ENCODE peak calls at places on chromosomes 1 and 21, in five cellular contexts. J, N, K, U and F are unnamed samples.

GRCh38 chr1:109275706-109276345 is 7.1 kb downstream of the PSRC1 start:
- DNase-seq in J (no peak), N (peak; percentile 45), K (no peak), U (no peak), F (no peak)

GRCh38 chr1:169474302-169474701 is 11.4 kb downstream of the SLC19A2 start:
- DNase-seq in J (no peak), N (no peak), K (no peak), U (no peak), F (no peak)

GRCh38 chr21:34526618-34527290 is 14.7 kb upstream of the KCNE1 start:
- DNase-seq in J (peak; percentile 54), N (peak; percentile 100), K (peak; percentile 64), U (no peak), F (peak; percentile 98)

GRCh38 chr1:54290443-54291184 is 90.6 kb downstream of the MRPL37 start:
- DNase-seq in J (no peak), N (peak; percentile 83), K (no peak), U (no peak), F (no peak)

GRCh38 chr1:213939888-213940287 is 47.9 kb upstream of the PROX1 start:
- DNase-seq in J (no peak), N (no peak), K (no peak), U (no peak), F (no peak)

GRCh38 chr1:16048573-16049189 is 5.1 kb downstream of the CLCNKB start:
- DNase-seq in J (peak; percentile 87), N (peak; percentile 62), K (peak; percentile 96), U (peak; percentile 97), F (no peak)

GRCh38 chr21:32516729-32517649 is 68.3 kb downstream of the TCP10L start:
- DNase-seq in J (no peak), N (peak; percentile 85), K (no peak), U (no peak), F (peak; percentile 46)

GRCh38 chr1:62398377-62398776 is 38.5 kb upstream of the USP1 start:
- DNase-seq in J (no peak), N (no peak), K (no peak), U (no peak), F (no peak)

GRCh38 chr1:175969236-175969635 is 225.8 kb upstream of the TNR start:
- DNase-seq in J (no peak), N (no peak), K (no peak), U (no peak), F (peak; percentile 60)

GRCh38 chr1:207034208-207034607 is 1.7 kb upstream of the C1orf116 start:
- DNase-seq in J (no peak), N (no peak), K (no peak), U (no peak), F (no peak)

GRCh38 chr1:236141447-236142357 is 637 bp upstream of the GPR137B start:
- DNase-seq in J (peak; percentile 57), N (peak; percentile 74), K (peak; percentile 64), U (peak; percentile 71), F (peak; percentile 55)

GRCh38 chr21:36096398-36097290 is 26.8 kb downstream of the CBR1 start:
- DNase-seq in J (no peak), N (no peak), K (peak; percentile 37), U (no peak), F (no peak)

GRCh38 chr1:232880354-232880753 is 70.1 kb upstream of the NTPCR start:
- DNase-seq in J (no peak), N (peak; percentile 28), K (peak; percentile 66), U (peak; percentile 65), F (peak; percentile 64)

GRCh38 chr1:177185209-177185608 is 14.5 kb downstream of the BRINP2 start:
- DNase-seq in J (no peak), N (no peak), K (no peak), U (peak; percentile 58), F (peak; percentile 19)

GRCh38 chr1:86502721-86503430 is 34.1 kb downstream of the CLCA1 start:
- DNase-seq in J (no peak), N (no peak), K (peak; percentile 90), U (peak; percentile 69), F (peak; percentile 91)

GRCh38 chr1:246335126-246335525 is 172.0 kb downstream of the SMYD3 start:
- DNase-seq in J (no peak), N (no peak), K (no peak), U (no peak), F (no peak)

GRCh38 chr1:88867743-88868521 is 23.4 kb downstream of the GTF2B start:
- DNase-seq in J (no peak), N (peak; percentile 79), K (no peak), U (no peak), F (no peak)

DNA sequence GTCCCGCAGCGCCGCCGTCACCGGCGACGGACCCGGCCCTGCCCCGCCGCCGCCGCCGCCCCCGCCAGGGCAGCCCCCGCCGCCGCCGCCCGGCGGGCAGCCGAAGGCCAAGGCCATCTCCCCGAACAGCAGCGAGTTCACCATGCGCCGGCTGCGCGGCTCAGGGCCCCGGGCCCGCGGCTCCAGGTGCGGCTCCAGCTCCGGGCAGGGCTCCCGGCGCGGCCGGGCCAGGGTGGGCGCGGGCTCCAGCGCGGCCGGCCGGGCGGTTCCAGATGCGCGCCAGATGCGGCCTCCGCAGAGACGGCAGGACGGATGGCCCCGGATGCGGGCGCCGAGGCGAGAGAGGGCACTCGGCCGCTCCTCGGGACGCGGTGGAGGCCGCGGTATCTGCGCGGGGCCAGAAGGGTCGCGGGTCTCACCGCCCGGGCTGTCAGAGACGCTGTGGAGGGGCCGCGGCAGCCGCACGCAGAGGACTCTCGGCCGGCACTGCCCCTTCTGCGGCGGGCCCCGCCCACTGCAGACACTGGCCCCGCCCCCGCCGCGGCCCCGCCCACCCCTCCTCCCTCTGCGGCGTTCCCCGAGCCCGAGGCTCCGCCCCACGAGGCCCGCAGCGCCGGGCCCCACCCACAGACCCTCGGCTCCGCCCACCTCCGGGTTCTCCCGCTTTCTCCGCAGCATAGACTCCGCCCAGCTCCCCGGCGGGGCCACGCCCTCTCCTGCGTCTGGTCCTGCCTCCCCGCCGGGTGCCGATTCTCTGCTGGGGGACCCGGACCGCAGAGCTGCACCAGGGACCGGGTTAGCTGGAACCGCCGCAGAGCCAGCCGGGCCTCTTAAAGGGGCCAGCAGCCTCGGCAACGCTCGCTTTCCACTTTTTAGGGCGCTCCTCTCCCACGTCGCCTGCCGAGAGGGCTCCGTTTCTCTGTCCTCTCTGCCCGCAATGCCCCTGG is at the start of gene IFFO2:
- DNase-seq in J (peak; percentile 95), N (peak; percentile 93), K (peak; percentile 96), U (peak; percentile 100), F (peak; percentile 92)
- H2AK5ac ChIP-seq in J (peak within 1 kb of the TSS; percentile 47), N (no peak within 1 kb of the TSS), K (no peak within 1 kb of the TSS), U (no peak within 1 kb of the TSS), F (no peak within 1 kb of the TSS)

GRCh38 chr21:27725916-27726315 is 759.0 kb upstream of the ADAMTS5 start:
- DNase-seq in J (no peak), N (peak; percentile 78), K (no peak), U (no peak), F (no peak)

GRCh38 chr21:27722095-27722494 is 755.2 kb upstream of the ADAMTS5 start:
- DNase-seq in J (no peak), N (no peak), K (no peak), U (no peak), F (peak; percentile 39)

GRCh38 chr21:27719226-27719625 is 752.3 kb upstream of the ADAMTS5 start:
- DNase-seq in J (no peak), N (no peak), K (no peak), U (no peak), F (no peak)

DNA sequence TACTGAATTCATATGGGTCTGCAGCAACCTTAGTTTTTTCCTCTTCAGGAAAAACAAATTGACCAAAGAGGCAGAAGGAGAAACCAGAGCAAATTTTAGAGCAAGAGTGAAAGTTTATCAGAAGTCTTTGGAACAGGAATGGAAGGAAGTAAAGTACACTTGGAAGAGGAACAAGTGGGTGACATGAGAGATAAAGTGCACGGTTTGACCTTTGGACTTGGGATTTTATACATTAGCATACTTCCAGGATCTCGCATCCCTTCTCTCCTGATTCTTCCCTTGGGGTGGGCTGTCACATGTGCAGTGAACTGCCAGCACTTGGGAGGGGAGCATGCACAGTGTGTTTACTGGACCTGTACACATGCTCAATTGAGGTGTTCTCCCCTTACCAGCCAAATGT is 754.8 kb upstream of the ADAMTS5 start:
- DNase-seq in J (no peak), N (no peak), K (no peak), U (no peak), F (no peak)
- H2BK12ac ChIP-seq in J (no peak overlapping the region), N (no peak overlapping the region), K (no peak overlapping the region), U (no peak overlapping the region), F (no peak overlapping the region)

DNA sequence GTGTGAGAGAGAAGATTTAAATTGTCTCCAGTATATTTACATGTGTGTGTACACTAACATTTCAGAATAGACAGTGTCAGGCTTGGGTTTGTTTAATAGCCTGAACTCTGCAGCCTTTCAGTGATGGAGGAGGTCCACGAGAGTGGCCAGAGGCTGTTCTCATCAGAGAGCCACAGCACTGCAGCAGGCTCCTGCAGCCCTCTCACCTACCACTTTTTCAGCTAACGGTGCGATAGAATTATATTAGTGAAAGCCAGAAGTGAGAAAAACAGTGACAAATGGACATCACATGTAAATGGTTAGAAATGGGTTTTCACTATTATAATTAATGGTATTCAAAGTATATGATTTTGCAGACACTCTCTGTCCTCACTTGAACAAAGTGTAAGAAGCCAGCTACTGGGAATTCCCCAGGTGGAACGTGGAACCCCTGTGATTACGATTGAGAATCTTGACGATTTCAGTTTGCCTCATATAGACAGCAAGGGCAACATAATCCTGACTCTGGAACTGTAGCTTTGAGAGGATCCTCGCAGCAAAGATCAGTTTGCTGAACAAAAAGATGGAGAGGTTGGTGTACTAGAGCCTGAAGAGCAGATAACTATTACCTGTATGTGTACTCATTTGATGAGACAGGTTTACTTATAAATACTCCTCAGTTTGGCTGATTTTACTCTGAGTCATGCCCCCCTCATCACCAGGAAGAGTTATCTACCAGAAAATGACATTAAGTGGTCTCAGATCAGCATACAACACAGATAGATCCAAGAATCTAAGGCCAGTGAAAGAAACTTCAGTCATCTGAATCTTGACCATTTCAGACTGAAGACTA is 31.4 kb downstream of the IFI16 start:
- DNase-seq in J (no peak), N (no peak), K (no peak), U (no peak), F (no peak)
- H2AK5ac ChIP-seq in J (no peak overlapping the region), N (no peak overlapping the region), K (no peak overlapping the region), U (no peak overlapping the region), F (no peak overlapping the region)

DNA sequence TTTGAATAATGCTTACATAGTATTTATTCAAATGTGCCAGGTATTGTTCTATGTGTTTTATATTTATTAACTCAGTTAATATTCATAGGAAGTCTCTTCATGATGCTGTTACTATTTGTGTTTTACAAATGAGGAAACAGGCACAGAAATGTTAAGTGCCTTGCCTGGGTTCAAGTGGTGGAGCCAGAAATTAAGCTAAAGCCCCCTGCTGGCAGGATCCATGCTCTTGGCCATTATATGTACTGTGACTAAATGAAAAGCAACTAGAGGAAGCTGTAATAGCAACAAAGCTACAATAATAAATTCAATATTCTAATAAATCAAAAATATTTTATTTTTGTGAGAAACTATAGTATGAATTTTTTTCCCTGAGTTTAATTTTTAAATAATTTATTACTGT is 30.0 kb downstream of the IARS2 start:
- DNase-seq in J (no peak), N (peak; percentile 6), K (no peak), U (no peak), F (no peak)
- H2BK12ac ChIP-seq in J (no peak overlapping the region), N (no peak overlapping the region), K (no peak overlapping the region), U (no peak overlapping the region), F (no peak overlapping the region)